ENCODE peak calls at places on chromosome X, in seven cellular contexts. V is GOT3, W is fibroblast of the aortic adventitia, K is NCI-H1105 treated with DMSO at 0.1 percent for 48 hours, B is left cardiac atrium, A is RWPE1, T is dorsolateral prefrontal cortex. C is an unnamed sample.

GRCh38 chrX:16646366-16647168 is 3.4 kb upstream of the S100G start:
- DNase-seq in B (no peak), T (no peak), K (no peak), V (no peak), A (no peak), W (no peak), C (no peak)

GRCh38 chrX:16112428-16112827 is 10.9 kb upstream of the GRPR start:
- DNase-seq in V (no peak), W (no peak), T (no peak), K (no peak), A (no peak), B (no peak), C (no peak)

GRCh38 chrX:45517090-45517973 is 316.7 kb upstream of the DIPK2B start:
- DNase-seq in K (peak), A (peak), B (no peak), V (no peak), W (peak), T (no peak), C (no peak)

GRCh38 chrX:118271770-118272169 is 74.1 kb upstream of the WDR44 start:
- DNase-seq in A (no peak), B (no peak), V (no peak), T (no peak), K (no peak), W (peak), C (no peak)

GRCh38 chrX:14359316-14359715 is 170.0 kb upstream of the GLRA2 start:
- DNase-seq in K (no peak), A (no peak), V (no peak), B (no peak), T (no peak), W (no peak), C (no peak)

GRCh38 chrX:68440940-68441339 is 7.6 kb upstream of the OPHN1 start:
- DNase-seq in B (peak), A (no peak), T (no peak), V (no peak), K (peak), W (peak), C (peak)

GRCh38 chrX:74925210-74926088 is at the start of gene NEXMIF:
- DNase-seq in W (no peak), V (no peak), K (peak), A (peak), B (peak), T (peak), C (peak)

GRCh38 chrX:125005863-125006262 is 313.8 kb upstream of the TEX13C start:
- DNase-seq in A (no peak), K (no peak), W (no peak), B (no peak), V (no peak), T (no peak), C (no peak)

GRCh38 chrX:8743126-8743732 is 11.3 kb upstream of the ANOS1 start:
- DNase-seq in B (peak), A (peak), K (peak), W (peak), V (no peak), T (no peak), C (no peak)

GRCh38 chrX:129629837-129630236 is 24.9 kb downstream of the APLN start:
- DNase-seq in W (peak), K (no peak), B (peak), V (no peak), T (no peak), A (no peak), C (no peak)

GRCh38 chrX:117987376-117987775 is 129.2 kb downstream of the KLHL13 start:
- DNase-seq in V (no peak), A (no peak), W (no peak), K (no peak), B (no peak), T (no peak), C (no peak)

GRCh38 chrX:137550561-137551305 is 15.2 kb upstream of the ZIC3 start:
- DNase-seq in T (no peak), A (no peak), W (no peak), V (no peak), B (no peak), K (no peak), C (no peak)

GRCh38 chrX:40579880-40580536 is 762 bp upstream of the ATP6AP2 start:
- DNase-seq in B (no peak), W (no peak), A (no peak), K (no peak), T (no peak), V (no peak), C (no peak)

GRCh38 chrX:49915352-49916222 is 6.8 kb upstream of the CLCN5 start:
- DNase-seq in B (peak), A (peak), W (peak), T (no peak), V (no peak), K (peak), C (no peak)

GRCh38 chrX:50635811-50636365 is 165.3 kb upstream of the DGKK start:
- DNase-seq in T (no peak), V (no peak), B (no peak), K (no peak), A (no peak), W (no peak), C (no peak)

GRCh38 chrX:107766470-107767140 is 9.0 kb downstream of the TSC22D3 start:
- DNase-seq in A (peak), V (no peak), B (peak), T (no peak), W (peak), K (no peak), C (peak)

GRCh38 chrX:111254896-111255693 is 15.2 kb downstream of the CAPN6 start:
- DNase-seq in A (no peak), B (no peak), W (no peak), V (no peak), K (no peak), T (no peak), C (no peak)

GRCh38 chrX:99266255-99266654 is 1143.8 kb downstream of the PCDH19 start:
- DNase-seq in A (no peak), W (no peak), K (no peak), B (no peak), V (no peak), T (no peak), C (no peak)

GRCh38 chrX:155874571-155875244 is 6.4 kb upstream of the VAMP7 start:
- DNase-seq in K (no peak), T (no peak), B (no peak), W (no peak), A (no peak), V (no peak), C (no peak)

GRCh38 chrX:154037754-154038153 is 18.1 kb upstream of the IRAK1 start:
- DNase-seq in W (no peak), B (no peak), T (no peak), V (no peak), A (no peak), K (no peak), C (no peak)

GRCh38 chrX:65871671-65872311 is 168.1 kb downstream of the VSIG4 start:
- DNase-seq in W (peak), T (no peak), A (peak), K (peak), B (no peak), V (no peak), C (peak)

GRCh38 chrX:132488819-132489255 is at the start of gene MBNL3:
- DNase-seq in V (no peak), T (no peak), A (no peak), B (peak), K (peak), W (peak), C (peak)

GRCh38 chrX:39133971-39134370 is 332.7 kb downstream of the MID1IP1 start:
- DNase-seq in K (peak), B (no peak), A (no peak), V (no peak), W (no peak), T (no peak), C (peak)

GRCh38 chrX:37060999-37061398 is 52.8 kb downstream of the FAM47C start:
- DNase-seq in K (peak), T (no peak), W (peak), B (no peak), A (peak), V (no peak), C (no peak)

GRCh38 chrX:39936886-39937770 is 160.6 kb downstream of the BCOR start:
- DNase-seq in V (no peak), A (no peak), T (no peak), W (no peak), B (no peak), K (no peak), C (no peak)

GRCh38 chrX:120251471-120252011 is 929 bp downstream of the ZBTB33 start:
- DNase-seq in K (peak), A (peak), V (no peak), B (peak), T (no peak), W (peak), C (peak)

GRCh38 chrX:132463411-132463810 is 25.4 kb downstream of the MBNL3 start:
- DNase-seq in A (no peak), K (no peak), W (peak), B (no peak), T (no peak), V (no peak), C (peak)

GRCh38 chrX:72120798-72121197 is 10.9 kb downstream of the RTL5 start:
- DNase-seq in W (peak), K (no peak), T (no peak), V (no peak), A (no peak), B (no peak), C (no peak)